ENCODE peak calls at places on chromosomes 3 and 15, in nine cellular contexts. One of them, this sample, is unnamed.

GRCh38 chr15:86735244-86736040 is 655.8 kb downstream of the AGBL1 start:
- DNase-seq in fibroblast of lung: no peak
- DNase-seq in cardiac fibroblast: no peak
- DNase-seq in lung: no peak
- DNase-seq in mammary epithelial cell: no peak
- DNase-seq in fibroblast of pulmonary artery: no peak
- DNase-seq in epithelial cell of esophagus: peak; percentile 66
- DNase-seq in AG04450: no peak
- DNase-seq in foreskin fibroblast: no peak
- DNase-seq in this sample: no peak

GRCh38 chr3:88986834-88987233 is 120.6 kb upstream of the EPHA3 start:
- DNase-seq in fibroblast of pulmonary artery: peak; percentile 31
- DNase-seq in fibroblast of lung: peak; percentile 1
- DNase-seq in AG04450: peak; percentile 11
- DNase-seq in lung: no peak
- DNase-seq in foreskin fibroblast: peak; percentile 67
- DNase-seq in cardiac fibroblast: peak; percentile 79
- DNase-seq in mammary epithelial cell: peak; percentile 93
- DNase-seq in epithelial cell of esophagus: peak; percentile 89
- DNase-seq in this sample: peak; percentile 67

GRCh38 chr3:156605686-156606605 is 51.0 kb upstream of the SSR3 start:
- DNase-seq in AG04450: no peak
- DNase-seq in mammary epithelial cell: peak; percentile 40
- DNase-seq in lung: peak; percentile 87
- DNase-seq in foreskin fibroblast: peak; percentile 83
- DNase-seq in epithelial cell of esophagus: peak; percentile 56
- DNase-seq in cardiac fibroblast: peak; percentile 85
- DNase-seq in fibroblast of lung: peak; percentile 74
- DNase-seq in fibroblast of pulmonary artery: peak; percentile 70
- DNase-seq in this sample: peak; percentile 88

GRCh38 chr15:69074843-69075224 is 60.3 kb downstream of the NOX5 start:
- DNase-seq in fibroblast of lung: peak; percentile 40
- DNase-seq in foreskin fibroblast: no peak
- DNase-seq in fibroblast of pulmonary artery: no peak
- DNase-seq in mammary epithelial cell: no peak
- DNase-seq in lung: no peak
- DNase-seq in AG04450: no peak
- DNase-seq in epithelial cell of esophagus: no peak
- DNase-seq in cardiac fibroblast: no peak
- DNase-seq in this sample: peak; percentile 12

GRCh38 chr3:61356678-61357077 is 105.4 kb upstream of the FHIT start:
- DNase-seq in AG04450: no peak
- DNase-seq in epithelial cell of esophagus: no peak
- DNase-seq in fibroblast of pulmonary artery: no peak
- DNase-seq in lung: no peak
- DNase-seq in fibroblast of lung: no peak
- DNase-seq in mammary epithelial cell: no peak
- DNase-seq in foreskin fibroblast: no peak
- DNase-seq in cardiac fibroblast: no peak
- DNase-seq in this sample: no peak

GRCh38 chr15:50880651-50881114 is 27.8 kb upstream of the AP4E1 start:
- DNase-seq in fibroblast of pulmonary artery: peak; percentile 72
- DNase-seq in AG04450: peak; percentile 43
- DNase-seq in fibroblast of lung: peak; percentile 92
- DNase-seq in epithelial cell of esophagus: peak; percentile 59
- DNase-seq in lung: no peak
- DNase-seq in foreskin fibroblast: no peak
- DNase-seq in cardiac fibroblast: peak; percentile 81
- DNase-seq in mammary epithelial cell: peak; percentile 68
- DNase-seq in this sample: peak; percentile 76

GRCh38 chr15:73265536-73266153 is 103.1 kb downstream of the HCN4 start:
- DNase-seq in fibroblast of lung: peak; percentile 58
- DNase-seq in foreskin fibroblast: no peak
- DNase-seq in fibroblast of pulmonary artery: peak; percentile 63
- DNase-seq in epithelial cell of esophagus: peak; percentile 68
- DNase-seq in mammary epithelial cell: peak; percentile 52
- DNase-seq in AG04450: peak; percentile 6
- DNase-seq in cardiac fibroblast: peak; percentile 66
- DNase-seq in lung: no peak
- DNase-seq in this sample: peak; percentile 67

GRCh38 chr3:4033296-4033695 is 234.1 kb downstream of the LRRN1 start:
- DNase-seq in epithelial cell of esophagus: no peak
- DNase-seq in fibroblast of pulmonary artery: no peak
- DNase-seq in mammary epithelial cell: no peak
- DNase-seq in cardiac fibroblast: no peak
- DNase-seq in AG04450: no peak
- DNase-seq in fibroblast of lung: no peak
- DNase-seq in lung: no peak
- DNase-seq in foreskin fibroblast: no peak
- DNase-seq in this sample: no peak

GRCh38 chr15:67130673-67131601 is 65.5 kb downstream of the SMAD3 start:
- DNase-seq in lung: no peak
- DNase-seq in fibroblast of pulmonary artery: peak; percentile 69
- DNase-seq in epithelial cell of esophagus: peak; percentile 72
- DNase-seq in foreskin fibroblast: no peak
- DNase-seq in mammary epithelial cell: no peak
- DNase-seq in fibroblast of lung: no peak
- DNase-seq in cardiac fibroblast: peak; percentile 95
- DNase-seq in AG04450: no peak
- DNase-seq in this sample: no peak

GRCh38 chr3:106839576-106840280 is 537.5 kb upstream of the CCDC54 start:
- DNase-seq in fibroblast of lung: no peak
- DNase-seq in foreskin fibroblast: no peak
- DNase-seq in AG04450: no peak
- DNase-seq in epithelial cell of esophagus: no peak
- DNase-seq in lung: no peak
- DNase-seq in mammary epithelial cell: no peak
- DNase-seq in fibroblast of pulmonary artery: no peak
- DNase-seq in cardiac fibroblast: peak; percentile 21
- DNase-seq in this sample: peak; percentile 74

GRCh38 chr3:50341537-50341936 is 901 bp upstream of the RASSF1 start:
- DNase-seq in fibroblast of lung: no peak
- DNase-seq in lung: no peak
- DNase-seq in AG04450: no peak
- DNase-seq in fibroblast of pulmonary artery: no peak
- DNase-seq in cardiac fibroblast: no peak
- DNase-seq in mammary epithelial cell: no peak
- DNase-seq in foreskin fibroblast: no peak
- DNase-seq in epithelial cell of esophagus: no peak
- DNase-seq in this sample: no peak
- H3K4me3 ChIP-seq in fibroblast of lung: peak overlapping the region; percentile 55
- H3K4me3 ChIP-seq in lung: peak overlapping the region; percentile 40
- H3K4me3 ChIP-seq in AG04450: peak overlapping the region; percentile 58
- H3K4me3 ChIP-seq in fibroblast of pulmonary artery: peak overlapping the region; percentile 43
- H3K4me3 ChIP-seq in cardiac fibroblast: peak overlapping the region; percentile 42
- H3K4me3 ChIP-seq in mammary epithelial cell: no peak overlapping the region
- H3K4me3 ChIP-seq in foreskin fibroblast: peak overlapping the region; percentile 65
- H3K4me3 ChIP-seq in epithelial cell of esophagus: no peak overlapping the region
- H3K4me3 ChIP-seq in this sample: peak overlapping the region; percentile 31

GRCh38 chr15:56739964-56740640 is 6.8 kb upstream of the ZNF280D start:
- DNase-seq in AG04450: no peak
- DNase-seq in fibroblast of pulmonary artery: no peak
- DNase-seq in cardiac fibroblast: peak; percentile 18
- DNase-seq in mammary epithelial cell: peak; percentile 6
- DNase-seq in lung: no peak
- DNase-seq in epithelial cell of esophagus: no peak
- DNase-seq in foreskin fibroblast: no peak
- DNase-seq in fibroblast of lung: no peak
- DNase-seq in this sample: no peak
- TF ChIP-seq CTCF in AG04450: peak; percentile 10
- TF ChIP-seq CTCF in fibroblast of pulmonary artery: peak; percentile 12
- TF ChIP-seq CTCF in cardiac fibroblast: peak; percentile 37
- TF ChIP-seq CTCF in mammary epithelial cell: peak; percentile 28
- TF ChIP-seq CTCF in lung: no peak
- TF ChIP-seq CTCF in epithelial cell of esophagus: no peak
- TF ChIP-seq CTCF in foreskin fibroblast: no peak
- TF ChIP-seq CTCF in fibroblast of lung: no peak
- TF ChIP-seq CTCF in this sample: peak; percentile 3

GRCh38 chr15:100308222-100309007 is 33.4 kb downstream of the ADAMTS17 start:
- DNase-seq in fibroblast of pulmonary artery: peak; percentile 45
- DNase-seq in AG04450: no peak
- DNase-seq in cardiac fibroblast: no peak
- DNase-seq in lung: no peak
- DNase-seq in foreskin fibroblast: no peak
- DNase-seq in epithelial cell of esophagus: peak; percentile 47
- DNase-seq in fibroblast of lung: no peak
- DNase-seq in mammary epithelial cell: peak; percentile 49
- DNase-seq in this sample: no peak
- H3K4me3 ChIP-seq in fibroblast of pulmonary artery: no peak overlapping the region
- H3K4me3 ChIP-seq in AG04450: no peak overlapping the region
- H3K4me3 ChIP-seq in cardiac fibroblast: no peak overlapping the region
- H3K4me3 ChIP-seq in lung: no peak overlapping the region
- H3K4me3 ChIP-seq in foreskin fibroblast: no peak overlapping the region
- H3K4me3 ChIP-seq in epithelial cell of esophagus: no peak overlapping the region
- H3K4me3 ChIP-seq in fibroblast of lung: no peak overlapping the region
- H3K4me3 ChIP-seq in mammary epithelial cell: no peak overlapping the region
- H3K4me3 ChIP-seq in this sample: no peak overlapping the region

GRCh38 chr15:94110476-94111130 is 120.8 kb upstream of the MCTP2 start:
- DNase-seq in mammary epithelial cell: peak; percentile 6
- DNase-seq in fibroblast of pulmonary artery: no peak
- DNase-seq in epithelial cell of esophagus: peak; percentile 57
- DNase-seq in lung: no peak
- DNase-seq in AG04450: peak; percentile 7
- DNase-seq in fibroblast of lung: no peak
- DNase-seq in cardiac fibroblast: no peak
- DNase-seq in foreskin fibroblast: no peak
- DNase-seq in this sample: peak; percentile 10
- TF ChIP-seq CTCF in mammary epithelial cell: no peak
- TF ChIP-seq CTCF in fibroblast of pulmonary artery: no peak
- TF ChIP-seq CTCF in epithelial cell of esophagus: no peak
- TF ChIP-seq CTCF in lung: no peak
- TF ChIP-seq CTCF in AG04450: no peak
- TF ChIP-seq CTCF in fibroblast of lung: no peak
- TF ChIP-seq CTCF in cardiac fibroblast: no peak
- TF ChIP-seq CTCF in foreskin fibroblast: no peak
- TF ChIP-seq CTCF in this sample: no peak

GRCh38 chr15:74422370-74422722 is 11.4 kb downstream of the SEMA7A start:
- DNase-seq in lung: no peak
- DNase-seq in AG04450: no peak
- DNase-seq in fibroblast of pulmonary artery: no peak
- DNase-seq in mammary epithelial cell: no peak
- DNase-seq in fibroblast of lung: no peak
- DNase-seq in cardiac fibroblast: no peak
- DNase-seq in epithelial cell of esophagus: no peak
- DNase-seq in foreskin fibroblast: no peak
- DNase-seq in this sample: no peak
- H3K4me3 ChIP-seq in lung: no peak overlapping the region
- H3K4me3 ChIP-seq in AG04450: no peak overlapping the region
- H3K4me3 ChIP-seq in fibroblast of pulmonary artery: no peak overlapping the region
- H3K4me3 ChIP-seq in mammary epithelial cell: no peak overlapping the region
- H3K4me3 ChIP-seq in fibroblast of lung: no peak overlapping the region
- H3K4me3 ChIP-seq in cardiac fibroblast: no peak overlapping the region
- H3K4me3 ChIP-seq in epithelial cell of esophagus: no peak overlapping the region
- H3K4me3 ChIP-seq in foreskin fibroblast: no peak overlapping the region
- H3K4me3 ChIP-seq in this sample: no peak overlapping the region

GRCh38 chr3:138946554-138947302 is at the start of the genes FOXL2 and FOXL2NB:
- DNase-seq in fibroblast of lung: peak; percentile 42
- DNase-seq in foreskin fibroblast: peak; percentile 84
- DNase-seq in epithelial cell of esophagus: peak; percentile 69
- DNase-seq in fibroblast of pulmonary artery: peak; percentile 52
- DNase-seq in AG04450: no peak
- DNase-seq in mammary epithelial cell: peak; percentile 48
- DNase-seq in lung: no peak
- DNase-seq in cardiac fibroblast: peak; percentile 44
- DNase-seq in this sample: peak; percentile 81
- TF ChIP-seq CTCF in fibroblast of lung: no peak
- TF ChIP-seq CTCF in foreskin fibroblast: no peak
- TF ChIP-seq CTCF in epithelial cell of esophagus: no peak
- TF ChIP-seq CTCF in fibroblast of pulmonary artery: no peak
- TF ChIP-seq CTCF in AG04450: no peak
- TF ChIP-seq CTCF in mammary epithelial cell: no peak
- TF ChIP-seq CTCF in lung: no peak
- TF ChIP-seq CTCF in cardiac fibroblast: no peak
- TF ChIP-seq CTCF in this sample: no peak

GRCh38 chr15:22979699-22980188 is 424 bp downstream of the CYFIP1 start:
- DNase-seq in lung: no peak
- DNase-seq in AG04450: no peak
- DNase-seq in fibroblast of lung: no peak
- DNase-seq in fibroblast of pulmonary artery: peak; percentile 38
- DNase-seq in epithelial cell of esophagus: peak; percentile 22
- DNase-seq in cardiac fibroblast: no peak
- DNase-seq in foreskin fibroblast: no peak
- DNase-seq in mammary epithelial cell: peak; percentile 39
- DNase-seq in this sample: no peak
- H3K4me3 ChIP-seq in lung: peak overlapping the region; percentile 94
- H3K4me3 ChIP-seq in AG04450: peak overlapping the region; percentile 94
- H3K4me3 ChIP-seq in fibroblast of lung: peak overlapping the region; percentile 77
- H3K4me3 ChIP-seq in fibroblast of pulmonary artery: peak overlapping the region; percentile 91
- H3K4me3 ChIP-seq in epithelial cell of esophagus: peak overlapping the region; percentile 95
- H3K4me3 ChIP-seq in cardiac fibroblast: peak overlapping the region; percentile 84
- H3K4me3 ChIP-seq in foreskin fibroblast: peak overlapping the region; percentile 99
- H3K4me3 ChIP-seq in mammary epithelial cell: peak overlapping the region; percentile 66
- H3K4me3 ChIP-seq in this sample: peak overlapping the region; percentile 83

GRCh38 chr15:96353931-96354730 is 23.6 kb downstream of the NR2F2 start:
- DNase-seq in AG04450: no peak
- DNase-seq in fibroblast of lung: peak; percentile 73
- DNase-seq in foreskin fibroblast: no peak
- DNase-seq in mammary epithelial cell: no peak
- DNase-seq in fibroblast of pulmonary artery: peak; percentile 75
- DNase-seq in cardiac fibroblast: peak; percentile 72
- DNase-seq in epithelial cell of esophagus: peak; percentile 50
- DNase-seq in lung: no peak
- DNase-seq in this sample: peak; percentile 67
- TF ChIP-seq CTCF in AG04450: peak; percentile 78
- TF ChIP-seq CTCF in fibroblast of lung: peak; percentile 62
- TF ChIP-seq CTCF in foreskin fibroblast: peak; percentile 45
- TF ChIP-seq CTCF in mammary epithelial cell: peak; percentile 5
- TF ChIP-seq CTCF in fibroblast of pulmonary artery: peak; percentile 70
- TF ChIP-seq CTCF in cardiac fibroblast: peak; percentile 82
- TF ChIP-seq CTCF in epithelial cell of esophagus: peak; percentile 65
- TF ChIP-seq CTCF in lung: no peak
- TF ChIP-seq CTCF in this sample: peak; percentile 78